ENCODE peak calls at places on chromosome 2, in five cellular contexts. P is caudate nucleus; C is CD8-positive, alpha-beta T cell; S is HepG2; O is astrocyte. Y is an unnamed sample.

GRCh38 chr2:66948234-66948633 is 448.9 kb upstream of the ETAA1 start:
- DNase-seq in P (no peak), C (no peak), S (no peak), O (no peak), Y (no peak)

GRCh38 chr2:128622916-128623620 is 304.4 kb upstream of the HS6ST1 start:
- DNase-seq in P (no peak), C (no peak), S (no peak), O (peak), Y (no peak)

GRCh38 chr2:201777043-201777442 is 3.7 kb downstream of the ALS2 start:
- DNase-seq in P (no peak), C (no peak), S (no peak), O (no peak), Y (no peak)

GRCh38 chr2:25076749-25077148 is 34.9 kb downstream of the EFR3B start:
- DNase-seq in P (no peak), C (no peak), S (no peak), O (no peak), Y (no peak)

GRCh38 chr2:158817596-158817995 is 22.5 kb downstream of the DAPL1 start:
- DNase-seq in P (no peak), C (no peak), S (no peak), O (peak), Y (no peak)

GRCh38 chr2:20516646-20517341 is 69.9 kb downstream of the RHOB start:
- DNase-seq in P (peak), C (no peak), S (peak), O (peak), Y (peak)

GRCh38 chr2:222715729-222716128 is 44.3 kb downstream of the MOGAT1 start:
- DNase-seq in P (no peak), C (no peak), S (no peak), O (no peak), Y (no peak)

GRCh38 chr2:150872919-150873772 is 385.7 kb upstream of the RND3 start:
- DNase-seq in P (no peak), C (no peak), S (no peak), O (no peak), Y (no peak)

GRCh38 chr2:74834806-74835755 is 1.2 kb downstream of the HK2 start:
- DNase-seq in P (no peak), C (peak), S (peak), O (no peak), Y (no peak)

GRCh38 chr2:31748041-31748440 is 167.3 kb upstream of the SRD5A2 start:
- DNase-seq in P (no peak), C (no peak), S (no peak), O (no peak), Y (no peak)

GRCh38 chr2:154439156-154439555 is 259.3 kb upstream of the KCNJ3 start:
- DNase-seq in P (no peak), C (no peak), S (peak), O (no peak), Y (no peak)

GRCh38 chr2:9174771-9175441 is 31.7 kb upstream of the ASAP2 start:
- DNase-seq in P (no peak), C (no peak), S (no peak), O (peak), Y (no peak)

GRCh38 chr2:150370600-150370999 is 116.9 kb downstream of the RND3 start:
- DNase-seq in P (no peak), C (no peak), S (no peak), O (no peak), Y (peak)

GRCh38 chr2:226799976-226800940 is 638 bp upstream of the IRS1 start:
- DNase-seq in P (peak), C (no peak), S (peak), O (no peak), Y (peak)

GRCh38 chr2:172484706-172485105 is 57.3 kb downstream of the ITGA6 start:
- DNase-seq in P (no peak), C (no peak), S (no peak), O (no peak), Y (no peak)

GRCh38 chr2:173715483-173715882 is 249.7 kb downstream of the SP3 start:
- DNase-seq in P (no peak), C (no peak), S (no peak), O (peak), Y (no peak)

GRCh38 chr2:212915121-212915782 is 236.2 kb downstream of the IKZF2 start:
- DNase-seq in P (no peak), C (no peak), S (no peak), O (peak), Y (no peak)

GRCh38 chr2:157784169-157784822 is 91.8 kb downstream of the ACVR1 start:
- DNase-seq in P (no peak), C (no peak), S (no peak), O (peak), Y (peak)

GRCh38 chr2:105294844-105295481 is 34.6 kb downstream of the TGFBRAP1 start:
- DNase-seq in P (peak), C (no peak), S (peak), O (peak), Y (peak)

GRCh38 chr2:207403950-207404349 is 125.8 kb upstream of the CREB1 start:
- DNase-seq in P (no peak), C (no peak), S (no peak), O (peak), Y (no peak)

GRCh38 chr2:130744287-130745117 is 10.8 kb upstream of the AMER3 start:
- DNase-seq in P (no peak), C (no peak), S (peak), O (no peak), Y (peak)

GRCh38 chr2:136407952-136408318 is 290.0 kb upstream of the CXCR4 start:
- DNase-seq in P (no peak), C (no peak), S (no peak), O (no peak), Y (no peak)

GRCh38 chr2:177285892-177286715 is 21.6 kb upstream of the NFE2L2 start:
- DNase-seq in P (no peak), C (no peak), S (no peak), O (no peak), Y (no peak)

GRCh38 chr2:108907822-108908716 is 81.0 kb downstream of the EDAR start:
- DNase-seq in P (no peak), C (no peak), S (no peak), O (no peak), Y (no peak)

GRCh38 chr2:11128258-11128951 is 26.9 kb upstream of the SLC66A3 start:
- DNase-seq in P (no peak), C (no peak), S (no peak), O (peak), Y (no peak)

GRCh38 chr2:48900321-48901014 is 144.9 kb upstream of the LHCGR start:
- DNase-seq in P (peak), C (no peak), S (no peak), O (peak), Y (no peak)

GRCh38 chr2:171789956-171790355 is 102.7 kb downstream of the DYNC1I2 start:
- DNase-seq in P (no peak), C (no peak), S (no peak), O (no peak), Y (no peak)

GRCh38 chr2:66577331-66578041 is 142.6 kb downstream of the MEIS1 start:
- DNase-seq in P (no peak), C (no peak), S (no peak), O (no peak), Y (no peak)

GRCh38 chr2:30664761-30665358 is 142.4 kb downstream of the CAPN13 start:
- DNase-seq in P (no peak), C (no peak), S (peak), O (peak), Y (no peak)

GRCh38 chr2:155256803-155257202 is 558.3 kb downstream of the KCNJ3 start:
- DNase-seq in P (no peak), C (no peak), S (peak), O (no peak), Y (no peak)

GRCh38 chr2:61718965-61719364 is 134.9 kb downstream of the FAM161A start:
- DNase-seq in P (no peak), C (no peak), S (no peak), O (no peak), Y (no peak)

GRCh38 chr2:30666307-30666874 is 140.9 kb downstream of the CAPN13 start:
- DNase-seq in P (no peak), C (no peak), S (peak), O (peak), Y (peak)

GRCh38 chr2:8692783-8693768 is 11.2 kb downstream of the ID2 start:
- DNase-seq in P (peak), C (peak), S (peak), O (no peak), Y (peak)

GRCh38 chr2:40716879-40717278 is 265.0 kb upstream of the SLC8A1 start:
- DNase-seq in P (no peak), C (no peak), S (no peak), O (peak), Y (no peak)

GRCh38 chr2:217809736-217810135 is 193.1 kb downstream of the TNS1 start:
- DNase-seq in P (no peak), C (no peak), S (no peak), O (no peak), Y (no peak)

GRCh38 chr2:198326431-198326830 is 522.0 kb downstream of the PLCL1 start:
- DNase-seq in P (no peak), C (no peak), S (no peak), O (peak), Y (peak)

GRCh38 chr2:167212054-167212648 is 323.9 kb downstream of the XIRP2 start:
- DNase-seq in P (no peak), C (no peak), S (peak), O (peak), Y (peak)

GRCh38 chr2:241105641-241106040 is 3.6 kb upstream of the MTERF4 start:
- DNase-seq in P (no peak), C (no peak), S (no peak), O (no peak), Y (no peak)

GRCh38 chr2:218991674-218992168 is 1.5 kb downstream of the CRYBA2 start:
- DNase-seq in P (no peak), C (no peak), S (no peak), O (peak), Y (no peak)

GRCh38 chr2:226122067-226122466 is 677.6 kb downstream of the IRS1 start:
- DNase-seq in P (no peak), C (no peak), S (no peak), O (no peak), Y (no peak)

GRCh38 chr2:239693330-239693729 is 292.5 kb upstream of the HDAC4 start:
- DNase-seq in P (no peak), C (no peak), S (no peak), O (no peak), Y (no peak)
- H3K27ac ChIP-seq in P (no peak), C (no peak), S (no peak), O (no peak), Y (no peak)

GRCh38 chr2:47061989-47062678 is 93.0 kb downstream of the STPG4 start:
- DNase-seq in P (no peak), C (no peak), S (no peak), O (no peak), Y (no peak)
- H3K27ac ChIP-seq in P (peak), C (no peak), S (no peak), O (no peak), Y (no peak)

GRCh38 chr2:23037596-23037995 is 347.4 kb upstream of the KLHL29 start:
- DNase-seq in P (peak), C (no peak), S (no peak), O (no peak), Y (no peak)

GRCh38 chr2:23041443-23041842 is 343.5 kb upstream of the KLHL29 start:
- DNase-seq in P (no peak), C (no peak), S (no peak), O (no peak), Y (peak)

GRCh38 chr2:23042176-23042909 is 342.6 kb upstream of the KLHL29 start:
- DNase-seq in P (no peak), C (no peak), S (no peak), O (no peak), Y (no peak)

GRCh38 chr2:23036683-23037082 is 348.3 kb upstream of the KLHL29 start:
- DNase-seq in P (no peak), C (no peak), S (no peak), O (no peak), Y (no peak)
- H3K27ac ChIP-seq in P (no peak), C (no peak), S (no peak), O (no peak), Y (no peak)

GRCh38 chr2:43097650-43098049 is 128.8 kb downstream of the ZFP36L2 start:
- DNase-seq in P (peak), C (no peak), S (no peak), O (no peak), Y (no peak)
- H3K27ac ChIP-seq in P (peak), C (no peak), S (no peak), O (no peak), Y (no peak)

DNA sequence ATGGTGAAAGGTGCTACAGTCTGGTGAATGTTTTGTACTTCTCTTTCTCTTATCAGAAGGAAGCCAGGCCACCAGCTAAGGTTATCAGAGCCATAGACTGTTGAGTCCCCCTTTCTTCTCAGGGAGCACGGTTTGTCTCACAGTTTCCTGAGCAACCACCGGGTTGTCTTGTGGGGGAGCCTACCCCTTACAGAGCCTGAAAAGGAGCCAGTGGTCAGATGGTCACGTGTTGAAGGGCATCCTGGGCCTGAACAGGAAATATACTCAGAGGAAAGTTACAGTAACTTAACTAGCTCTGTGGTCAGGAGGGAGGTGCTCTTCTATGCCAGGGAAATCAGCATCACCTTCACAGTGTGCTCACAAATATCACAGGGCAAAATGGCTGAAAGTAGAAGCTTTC is 11.6 kb downstream of the CD28 start:
- DNase-seq in P (no peak), C (no peak), S (no peak), O (no peak), Y (peak)
- H3K27ac ChIP-seq in P (no peak), C (peak), S (no peak), O (no peak), Y (peak)

GRCh38 chr2:195413944-195414343 is 243.1 kb upstream of the SLC39A10 start:
- DNase-seq in P (no peak), C (no peak), S (no peak), O (no peak), Y (no peak)
- H3K27ac ChIP-seq in P (no peak), C (no peak), S (no peak), O (no peak), Y (no peak)

GRCh38 chr2:237885931-237886701 is 26.7 kb downstream of the RAMP1 start:
- DNase-seq in P (no peak), C (no peak), S (no peak), O (no peak), Y (peak)

GRCh38 chr2:237884681-237885080 is 25.3 kb downstream of the RAMP1 start:
- DNase-seq in P (no peak), C (no peak), S (no peak), O (no peak), Y (no peak)

GRCh38 chr2:237883951-237884392 is 24.5 kb downstream of the RAMP1 start:
- DNase-seq in P (peak), C (no peak), S (no peak), O (no peak), Y (no peak)

GRCh38 chr2:237886702-237887481 is 27.5 kb downstream of the RAMP1 start:
- DNase-seq in P (no peak), C (no peak), S (no peak), O (peak), Y (no peak)

DNA sequence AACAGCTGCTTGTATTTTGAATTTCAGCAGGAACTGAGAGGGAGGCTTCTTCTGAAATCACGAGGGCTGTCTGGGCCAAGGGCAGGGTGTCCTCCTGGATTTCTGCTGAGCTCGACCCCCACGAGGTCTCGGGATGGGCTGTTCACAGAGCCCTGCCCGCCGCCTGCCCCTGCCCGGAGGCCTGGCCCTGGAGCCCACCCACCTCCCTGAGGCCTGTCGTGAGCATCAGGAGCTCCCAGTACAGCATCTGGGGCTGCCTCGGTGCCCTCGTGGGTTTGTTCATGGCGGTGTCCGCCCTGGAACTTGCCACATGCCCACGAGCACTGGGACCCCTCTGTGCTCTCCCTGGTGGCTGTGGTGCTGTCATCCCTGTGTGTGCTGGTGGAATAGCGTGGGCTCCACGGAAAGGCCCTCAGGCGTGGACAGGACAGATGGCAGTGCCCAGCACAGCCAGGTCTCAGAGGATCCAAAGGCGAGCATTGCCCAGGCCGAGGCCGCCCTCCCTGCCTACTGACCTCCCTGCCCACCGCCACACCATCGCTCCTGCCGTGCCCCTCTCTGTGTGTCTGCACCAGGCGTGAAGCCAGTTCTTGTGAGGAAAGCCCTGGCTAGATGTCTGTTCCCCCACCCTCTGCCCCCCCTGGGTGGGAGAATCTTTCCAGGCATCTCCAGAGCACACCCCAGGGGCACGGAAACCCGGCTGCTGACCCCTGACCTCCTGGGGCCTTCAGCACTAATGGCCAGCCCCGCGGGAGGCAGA is 25.9 kb downstream of the RAMP1 start:
- DNase-seq in P (no peak), C (no peak), S (no peak), O (no peak), Y (no peak)
- H3K27ac ChIP-seq in P (peak), C (no peak), S (no peak), O (no peak), Y (no peak)